ENCODE peak calls at places on chromosomes 4 and X, in seven cellular contexts. One of them, this sample, is unnamed.

GRCh38 chrX:24285082-24285481 is 28.8 kb downstream of the SUPT20HL2 start:
- DNase-seq in CD8-positive, alpha-beta memory T cell: no peak
- DNase-seq in pancreas: no peak
- DNase-seq in H1: no peak
- DNase-seq in substantia nigra: no peak
- DNase-seq in brain microvascular endothelial cell: no peak
- DNase-seq in mammary epithelial cell: no peak
- DNase-seq in this sample: no peak

GRCh38 chr4:110629780-110630500 is 7.1 kb upstream of the PITX2 start:
- DNase-seq in brain microvascular endothelial cell: no peak
- DNase-seq in H1: no peak
- DNase-seq in pancreas: no peak
- DNase-seq in mammary epithelial cell: no peak
- DNase-seq in substantia nigra: no peak
- DNase-seq in CD8-positive, alpha-beta memory T cell: no peak
- DNase-seq in this sample: no peak

GRCh38 chrX:43750248-43750676 is 94.2 kb downstream of the MAOA start:
- DNase-seq in H1: peak; percentile 10
- DNase-seq in CD8-positive, alpha-beta memory T cell: peak; percentile 46
- DNase-seq in mammary epithelial cell: peak; percentile 51
- DNase-seq in brain microvascular endothelial cell: peak; percentile 39
- DNase-seq in pancreas: peak; percentile 54
- DNase-seq in substantia nigra: peak; percentile 18
- DNase-seq in this sample: peak; percentile 35

GRCh38 chr4:123390846-123391456 is 5.6 kb upstream of the SPRY1 start:
- DNase-seq in brain microvascular endothelial cell: no peak
- DNase-seq in pancreas: no peak
- DNase-seq in substantia nigra: no peak
- DNase-seq in CD8-positive, alpha-beta memory T cell: no peak
- DNase-seq in mammary epithelial cell: no peak
- DNase-seq in H1: no peak
- DNase-seq in this sample: no peak

GRCh38 chr4:108794136-108794535 is 31.3 kb upstream of the ETNPPL start:
- DNase-seq in pancreas: no peak
- DNase-seq in H1: no peak
- DNase-seq in brain microvascular endothelial cell: peak; percentile 35
- DNase-seq in substantia nigra: no peak
- DNase-seq in mammary epithelial cell: no peak
- DNase-seq in CD8-positive, alpha-beta memory T cell: no peak
- DNase-seq in this sample: no peak

GRCh38 chr4:8916251-8916913 is 44.7 kb upstream of the HMX1 start:
- DNase-seq in pancreas: peak; percentile 6
- DNase-seq in H1: no peak
- DNase-seq in brain microvascular endothelial cell: no peak
- DNase-seq in substantia nigra: no peak
- DNase-seq in mammary epithelial cell: no peak
- DNase-seq in CD8-positive, alpha-beta memory T cell: no peak
- DNase-seq in this sample: no peak

GRCh38 chr4:178556796-178557195 is 1114.6 kb upstream of the AGA start:
- DNase-seq in H1: no peak
- DNase-seq in pancreas: no peak
- DNase-seq in CD8-positive, alpha-beta memory T cell: no peak
- DNase-seq in mammary epithelial cell: no peak
- DNase-seq in brain microvascular endothelial cell: no peak
- DNase-seq in substantia nigra: no peak
- DNase-seq in this sample: no peak

GRCh38 chr4:6732441-6733357 is 16.7 kb downstream of the BLOC1S4 start:
- DNase-seq in CD8-positive, alpha-beta memory T cell: no peak
- DNase-seq in pancreas: no peak
- DNase-seq in brain microvascular endothelial cell: peak; percentile 85
- DNase-seq in H1: no peak
- DNase-seq in mammary epithelial cell: peak; percentile 86
- DNase-seq in substantia nigra: peak; percentile 83
- DNase-seq in this sample: peak; percentile 60

GRCh38 chr4:182492456-182492855 is 249.3 kb downstream of the TENM3 start:
- DNase-seq in H1: no peak
- DNase-seq in CD8-positive, alpha-beta memory T cell: no peak
- DNase-seq in mammary epithelial cell: peak; percentile 12
- DNase-seq in pancreas: no peak
- DNase-seq in substantia nigra: no peak
- DNase-seq in brain microvascular endothelial cell: peak; percentile 51
- DNase-seq in this sample: no peak

GRCh38 chr4:39295784-39296183 is 70.4 kb downstream of the RFC1 start:
- DNase-seq in H1: no peak
- DNase-seq in mammary epithelial cell: no peak
- DNase-seq in pancreas: no peak
- DNase-seq in brain microvascular endothelial cell: no peak
- DNase-seq in substantia nigra: no peak
- DNase-seq in CD8-positive, alpha-beta memory T cell: no peak
- DNase-seq in this sample: no peak

DNA sequence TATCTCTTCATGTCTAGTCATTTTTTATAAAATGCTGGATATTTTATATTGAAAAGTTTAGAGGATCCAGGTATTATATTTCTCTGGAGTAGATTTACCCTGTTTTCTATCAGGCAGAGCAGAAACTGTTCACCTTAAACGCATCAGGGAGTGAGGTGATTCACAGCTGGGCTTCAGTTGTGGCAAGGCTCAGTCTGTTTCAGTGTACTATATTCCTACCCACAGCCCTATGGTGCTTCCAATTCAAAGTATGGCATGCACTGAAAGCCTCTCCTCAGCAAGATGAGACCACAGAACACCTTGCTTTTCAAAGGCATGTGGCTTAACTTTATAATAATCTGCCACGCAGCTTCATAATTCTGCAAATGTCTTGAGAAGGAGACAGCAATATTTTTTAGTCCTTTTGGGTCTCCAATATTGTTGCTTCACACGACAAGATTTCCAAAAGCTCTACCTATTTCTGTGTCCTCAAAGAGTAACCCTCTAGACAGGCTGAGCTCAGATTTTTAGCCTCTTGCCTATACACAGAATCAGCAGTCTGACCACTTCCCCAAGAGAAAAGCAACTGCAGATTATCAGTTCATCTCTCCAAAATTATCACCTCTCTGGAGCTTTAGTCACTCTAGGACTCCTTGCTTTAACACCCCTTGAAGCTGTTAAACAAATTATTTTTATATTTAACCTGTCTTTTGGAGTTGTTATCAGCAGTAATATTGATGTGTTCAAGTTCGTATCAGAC is 24.4 kb downstream of the PRDM5 start:
- DNase-seq in H1: no peak
- DNase-seq in CD8-positive, alpha-beta memory T cell: no peak
- DNase-seq in mammary epithelial cell: no peak
- DNase-seq in brain microvascular endothelial cell: no peak
- DNase-seq in pancreas: no peak
- DNase-seq in substantia nigra: no peak
- DNase-seq in this sample: no peak
- H3K27ac ChIP-seq in H1: no peak overlapping the region
- H3K27ac ChIP-seq in CD8-positive, alpha-beta memory T cell: no peak overlapping the region
- H3K27ac ChIP-seq in mammary epithelial cell: no peak overlapping the region
- H3K27ac ChIP-seq in brain microvascular endothelial cell: no peak overlapping the region
- H3K27ac ChIP-seq in pancreas: no peak overlapping the region
- H3K27ac ChIP-seq in substantia nigra: no peak overlapping the region
- H3K27ac ChIP-seq in this sample: no peak overlapping the region

DNA sequence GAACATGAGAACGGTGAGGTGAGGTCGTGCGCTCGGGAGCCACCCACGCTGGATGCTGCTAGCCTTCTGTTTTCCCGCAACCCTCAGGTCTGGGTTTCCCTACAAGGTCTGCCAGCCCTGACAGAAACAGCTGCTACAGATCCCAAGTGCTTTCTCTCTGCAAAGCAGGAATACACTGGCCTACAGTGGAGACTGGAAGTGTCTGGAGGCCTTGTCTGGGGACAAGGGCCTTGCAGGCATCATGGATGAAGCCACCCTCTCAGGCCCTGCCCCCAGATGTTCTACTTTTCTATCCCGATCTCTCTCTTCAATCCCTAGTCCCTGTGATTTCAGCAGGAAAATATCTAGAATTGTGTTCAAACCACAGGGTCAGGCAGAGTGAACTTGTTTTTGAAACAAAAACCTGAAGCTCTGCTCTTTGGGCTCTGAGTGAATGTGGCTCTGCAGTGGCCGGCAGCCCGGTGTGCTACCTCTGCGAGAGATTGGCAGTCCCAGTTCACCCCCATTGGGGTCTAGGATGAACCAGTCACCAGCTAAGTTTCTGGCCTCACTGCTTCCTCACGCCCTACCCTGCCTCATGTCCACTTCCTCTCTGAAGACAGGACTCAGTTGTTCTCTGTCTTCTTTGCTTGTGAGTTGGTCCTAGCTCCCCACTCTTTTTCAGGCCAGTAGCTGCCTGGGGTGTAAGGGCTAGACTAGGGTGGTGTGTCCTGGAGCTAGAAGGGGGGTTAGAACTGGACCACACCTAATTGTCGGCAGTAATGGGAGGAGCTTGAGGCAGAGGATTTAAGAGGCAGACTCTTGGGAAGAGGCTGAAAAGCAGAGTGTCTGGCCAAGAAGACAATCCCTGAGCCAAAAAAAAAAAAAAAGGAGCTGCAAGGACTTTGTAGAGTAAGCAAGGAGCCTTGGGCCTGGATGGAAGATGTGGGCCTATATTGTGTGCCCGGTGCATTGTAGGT is 89.5 kb downstream of the RTL5 start:
- DNase-seq in substantia nigra: no peak
- DNase-seq in CD8-positive, alpha-beta memory T cell: no peak
- DNase-seq in brain microvascular endothelial cell: no peak
- DNase-seq in mammary epithelial cell: no peak
- DNase-seq in H1: no peak
- DNase-seq in pancreas: no peak
- DNase-seq in this sample: no peak
- H3K27ac ChIP-seq in substantia nigra: no peak overlapping the region
- H3K27ac ChIP-seq in CD8-positive, alpha-beta memory T cell: no peak overlapping the region
- H3K27ac ChIP-seq in brain microvascular endothelial cell: no peak overlapping the region
- H3K27ac ChIP-seq in mammary epithelial cell: no peak overlapping the region
- H3K27ac ChIP-seq in H1: no peak overlapping the region
- H3K27ac ChIP-seq in pancreas: no peak overlapping the region
- H3K27ac ChIP-seq in this sample: no peak overlapping the region

GRCh38 chr4:152374606-152375285 is 161.1 kb downstream of the FBXW7 start:
- DNase-seq in brain microvascular endothelial cell: no peak
- DNase-seq in substantia nigra: no peak
- DNase-seq in mammary epithelial cell: no peak
- DNase-seq in CD8-positive, alpha-beta memory T cell: no peak
- DNase-seq in H1: no peak
- DNase-seq in pancreas: no peak
- DNase-seq in this sample: no peak
- H3K27ac ChIP-seq in brain microvascular endothelial cell: no peak overlapping the region
- H3K27ac ChIP-seq in substantia nigra: no peak overlapping the region
- H3K27ac ChIP-seq in mammary epithelial cell: no peak overlapping the region
- H3K27ac ChIP-seq in CD8-positive, alpha-beta memory T cell: no peak overlapping the region
- H3K27ac ChIP-seq in H1: no peak overlapping the region
- H3K27ac ChIP-seq in pancreas: no peak overlapping the region
- H3K27ac ChIP-seq in this sample: no peak overlapping the region

GRCh38 chrX:103066606-103067005 is 2.6 kb upstream of the BEX1 start:
- DNase-seq in H1: no peak
- DNase-seq in substantia nigra: no peak
- DNase-seq in brain microvascular endothelial cell: peak; percentile 9
- DNase-seq in pancreas: no peak
- DNase-seq in CD8-positive, alpha-beta memory T cell: no peak
- DNase-seq in mammary epithelial cell: peak; percentile 3
- DNase-seq in this sample: no peak

GRCh38 chrX:103061486-103061885 is 2.5 kb downstream of the BEX1 start:
- DNase-seq in brain microvascular endothelial cell: no peak
- DNase-seq in H1: no peak
- DNase-seq in CD8-positive, alpha-beta memory T cell: no peak
- DNase-seq in mammary epithelial cell: peak; percentile 20
- DNase-seq in substantia nigra: no peak
- DNase-seq in pancreas: no peak
- DNase-seq in this sample: no peak

GRCh38 chrX:103063191-103063845 is 653 bp downstream of the BEX1 start:
- DNase-seq in mammary epithelial cell: peak; percentile 9
- DNase-seq in substantia nigra: peak; percentile 13
- DNase-seq in H1: peak; percentile 7
- DNase-seq in CD8-positive, alpha-beta memory T cell: no peak
- DNase-seq in pancreas: peak; percentile 46
- DNase-seq in brain microvascular endothelial cell: peak; percentile 32
- DNase-seq in this sample: no peak

GRCh38 chrX:103063918-103064434 is at the start of gene BEX1:
- DNase-seq in CD8-positive, alpha-beta memory T cell: no peak
- DNase-seq in pancreas: peak; percentile 75
- DNase-seq in H1: peak; percentile 31
- DNase-seq in brain microvascular endothelial cell: peak; percentile 54
- DNase-seq in mammary epithelial cell: peak; percentile 12
- DNase-seq in substantia nigra: peak; percentile 84
- DNase-seq in this sample: no peak
- H3K27ac ChIP-seq in CD8-positive, alpha-beta memory T cell: no peak within 1 kb of the TSS
- H3K27ac ChIP-seq in pancreas: peak within 1 kb of the TSS; percentile 49
- H3K27ac ChIP-seq in H1: peak within 1 kb of the TSS; percentile 63
- H3K27ac ChIP-seq in brain microvascular endothelial cell: no peak within 1 kb of the TSS
- H3K27ac ChIP-seq in mammary epithelial cell: no peak within 1 kb of the TSS
- H3K27ac ChIP-seq in substantia nigra: peak within 1 kb of the TSS; percentile 30
- H3K27ac ChIP-seq in this sample: no peak within 1 kb of the TSS